ENCODE peak calls at places on chromosomes 7 and 10, in five cellular contexts. B is GM12865, V is NCI-H2081, M is fibroblast of mammary gland, X is heart left ventricle. I is an unnamed sample.

GRCh38 chr10:95741807-95742528 is 14.0 kb upstream of the ENTPD1 start:
- DNase-seq in B (peak; percentile 77), X (peak; percentile 37), M (peak; percentile 56), V (peak; percentile 26), I (no peak)

GRCh38 chr10:13219685-13220670 is 14.2 kb downstream of the UCMA start:
- DNase-seq in M (no peak), B (peak; percentile 52), X (no peak), V (no peak), I (peak; percentile 68)

GRCh38 chr7:41010418-41010817 is 692.5 kb downstream of the INHBA start:
- DNase-seq in B (no peak), V (no peak), X (peak; percentile 26), M (peak; percentile 49), I (no peak)

GRCh38 chr7:125409921-125410320 is 480.3 kb upstream of the POT1 start:
- DNase-seq in M (no peak), B (no peak), V (no peak), X (no peak), I (no peak)

GRCh38 chr7:80240265-80241025 is 105.8 kb downstream of the GNAI1 start:
- DNase-seq in B (no peak), X (no peak), M (peak; percentile 34), V (no peak), I (no peak)

GRCh38 chr10:43420369-43421200 is 11.6 kb upstream of the HNRNPF start:
- DNase-seq in B (peak; percentile 93), X (peak; percentile 93), M (peak; percentile 85), V (peak; percentile 60), I (peak; percentile 88)

GRCh38 chr10:102677736-102678354 is 33.6 kb downstream of the TRIM8 start:
- DNase-seq in V (no peak), M (no peak), B (no peak), X (no peak), I (no peak)

GRCh38 chr7:71244023-71244422 is 112.1 kb downstream of the GALNT17 start:
- DNase-seq in X (peak; percentile 40), B (no peak), V (no peak), M (no peak), I (no peak)

GRCh38 chr7:131898418-131898817 is 342.0 kb upstream of the PODXL start:
- DNase-seq in B (no peak), V (no peak), M (peak; percentile 14), X (no peak), I (no peak)

GRCh38 chr7:19491821-19492452 is 216.9 kb downstream of the POLR1F start:
- DNase-seq in B (peak; percentile 36), V (peak; percentile 41), X (no peak), M (peak; percentile 68), I (no peak)

GRCh38 chr7:41027428-41028115 is 675.3 kb downstream of the INHBA start:
- DNase-seq in X (no peak), B (no peak), V (no peak), M (peak; percentile 92), I (no peak)

GRCh38 chr7:26367219-26367711 is 75.6 kb downstream of the SNX10 start:
- DNase-seq in X (no peak), M (no peak), V (no peak), B (no peak), I (peak; percentile 45)

GRCh38 chr10:110706690-110707098 is 62.6 kb downstream of the RBM20 start:
- DNase-seq in V (no peak), M (peak; percentile 74), X (no peak), B (no peak), I (no peak)

GRCh38 chr10:118003146-118003545 is 43.6 kb downstream of the RAB11FIP2 start:
- DNase-seq in M (no peak), B (no peak), V (no peak), X (no peak), I (no peak)

GRCh38 chr10:43370671-43371215 is 693 bp upstream of the FXYD4 start:
- DNase-seq in X (no peak), B (no peak), V (no peak), M (no peak), I (no peak)

GRCh38 chr10:13808556-13809391 is 222.0 kb downstream of the PRPF18 start:
- DNase-seq in B (peak; percentile 66), V (no peak), M (no peak), X (no peak), I (no peak)

GRCh38 chr7:90917536-90917935 is 321.4 kb downstream of the CDK14 start:
- DNase-seq in M (no peak), X (no peak), V (peak; percentile 56), B (no peak), I (no peak)

GRCh38 chr7:142345817-142346216 is 88.0 kb upstream of the PRSS58 start:
- DNase-seq in V (no peak), X (no peak), M (no peak), B (no peak), I (no peak)

GRCh38 chr10:34994565-34995142 is 95.5 kb downstream of the CUL2 start:
- DNase-seq in B (peak; percentile 79), X (peak; percentile 30), M (peak; percentile 62), V (peak; percentile 62), I (peak; percentile 42)

GRCh38 chr7:114922652-114923402 is 933 bp downstream of the MDFIC start:
- DNase-seq in V (peak; percentile 23), X (peak; percentile 36), B (peak; percentile 80), M (peak; percentile 86), I (peak; percentile 29)

GRCh38 chr10:23197416-23197861 is 5.3 kb downstream of the PTF1A start:
- DNase-seq in V (no peak), M (no peak), B (no peak), X (no peak), I (no peak)

GRCh38 chr10:28939352-28940157 is 262.2 kb downstream of the BAMBI start:
- DNase-seq in X (peak; percentile 53), M (peak; percentile 19), B (no peak), V (peak; percentile 98), I (peak; percentile 79)

GRCh38 chr10:60485025-60485424 is 95.3 kb upstream of the ANK3 start:
- DNase-seq in X (no peak), V (no peak), B (no peak), M (no peak), I (no peak)

GRCh38 chr7:157825325-157825724 is 488.5 kb downstream of the DNAJB6 start:
- DNase-seq in B (no peak), V (no peak), M (no peak), X (no peak), I (no peak)

GRCh38 chr7:45032421-45032820 is 32.4 kb downstream of the CCM2 start:
- DNase-seq in X (no peak), B (no peak), V (no peak), M (no peak), I (no peak)

GRCh38 chr10:108378779-108379178 is 1214.3 kb upstream of the SORCS1 start:
- DNase-seq in B (no peak), M (no peak), V (no peak), X (no peak), I (no peak)

GRCh38 chr7:116543664-116544063 is 18.8 kb downstream of the CAV1 start:
- DNase-seq in M (peak; percentile 81), X (no peak), B (no peak), V (no peak), I (no peak)

GRCh38 chr10:44398271-44398670 is 13.4 kb upstream of the CXCL12 start:
- DNase-seq in M (no peak), X (no peak), V (no peak), B (no peak), I (no peak)

I was measured in right lobe of liver.